ENCODE peak calls at places on chromosomes 16 and 17, in nine cellular contexts. One of them, this sample, is unnamed.

GRCh38 chr16:52863000-52863399 is 189.7 kb downstream of the CHD9NB start:
- DNase-seq in head of caudate nucleus: no peak
- DNase-seq in BE2C: no peak
- DNase-seq in activated T-helper 2 cell treated with anti-CD3 and anti-CD28 coated beads, Interferon-gamma antibody, Interleukin-2, Interleukin-4, amounts not matched to agents 10 μg/mL and 5 μg/mL and 100 μg/mL, durations not matched to agents 14 hours and 24 hours and 36 hours: no peak
- DNase-seq in cardiac fibroblast: no peak
- DNase-seq in NCI-H460: no peak
- DNase-seq in effector CD4-positive, alpha-beta T cell: no peak
- DNase-seq in esophagus squamous epithelium: no peak
- DNase-seq in suprapubic skin: no peak
- DNase-seq in this sample: no peak

GRCh38 chr17:55190748-55191147 is 74.0 kb upstream of the HLF start:
- DNase-seq in cardiac fibroblast: no peak
- DNase-seq in head of caudate nucleus: no peak
- DNase-seq in suprapubic skin: no peak
- DNase-seq in BE2C: no peak
- DNase-seq in activated T-helper 2 cell treated with anti-CD3 and anti-CD28 coated beads, Interferon-gamma antibody, Interleukin-2, Interleukin-4, amounts not matched to agents 10 μg/mL and 5 μg/mL and 100 μg/mL, durations not matched to agents 14 hours and 24 hours and 36 hours: no peak
- DNase-seq in NCI-H460: no peak
- DNase-seq in esophagus squamous epithelium: no peak
- DNase-seq in effector CD4-positive, alpha-beta T cell: no peak
- DNase-seq in this sample: no peak

GRCh38 chr17:28896884-28897768 is at the start of gene FLOT2:
- DNase-seq in esophagus squamous epithelium: no peak
- DNase-seq in suprapubic skin: peak
- DNase-seq in NCI-H460: peak
- DNase-seq in effector CD4-positive, alpha-beta T cell: peak
- DNase-seq in BE2C: peak
- DNase-seq in head of caudate nucleus: peak
- DNase-seq in cardiac fibroblast: peak
- DNase-seq in activated T-helper 2 cell treated with anti-CD3 and anti-CD28 coated beads, Interferon-gamma antibody, Interleukin-2, Interleukin-4, amounts not matched to agents 10 μg/mL and 5 μg/mL and 100 μg/mL, durations not matched to agents 14 hours and 24 hours and 36 hours: peak
- DNase-seq in this sample: peak

GRCh38 chr17:75976175-75976848 is 2.7 kb downstream of the ACOX1 start:
- DNase-seq in cardiac fibroblast: no peak
- DNase-seq in effector CD4-positive, alpha-beta T cell: no peak
- DNase-seq in suprapubic skin: no peak
- DNase-seq in activated T-helper 2 cell treated with anti-CD3 and anti-CD28 coated beads, Interferon-gamma antibody, Interleukin-2, Interleukin-4, amounts not matched to agents 10 μg/mL and 5 μg/mL and 100 μg/mL, durations not matched to agents 14 hours and 24 hours and 36 hours: no peak
- DNase-seq in BE2C: no peak
- DNase-seq in NCI-H460: no peak
- DNase-seq in esophagus squamous epithelium: no peak
- DNase-seq in head of caudate nucleus: no peak
- DNase-seq in this sample: no peak

GRCh38 chr16:2689968-2690830 is 7.9 kb downstream of the KCTD5 start:
- DNase-seq in esophagus squamous epithelium: no peak
- DNase-seq in effector CD4-positive, alpha-beta T cell: no peak
- DNase-seq in suprapubic skin: no peak
- DNase-seq in BE2C: no peak
- DNase-seq in activated T-helper 2 cell treated with anti-CD3 and anti-CD28 coated beads, Interferon-gamma antibody, Interleukin-2, Interleukin-4, amounts not matched to agents 10 μg/mL and 5 μg/mL and 100 μg/mL, durations not matched to agents 14 hours and 24 hours and 36 hours: no peak
- DNase-seq in NCI-H460: no peak
- DNase-seq in cardiac fibroblast: no peak
- DNase-seq in head of caudate nucleus: no peak
- DNase-seq in this sample: peak

GRCh38 chr17:49404371-49404770 is 10.3 kb downstream of the PHB1 start:
- DNase-seq in suprapubic skin: peak
- DNase-seq in BE2C: no peak
- DNase-seq in head of caudate nucleus: no peak
- DNase-seq in esophagus squamous epithelium: no peak
- DNase-seq in activated T-helper 2 cell treated with anti-CD3 and anti-CD28 coated beads, Interferon-gamma antibody, Interleukin-2, Interleukin-4, amounts not matched to agents 10 μg/mL and 5 μg/mL and 100 μg/mL, durations not matched to agents 14 hours and 24 hours and 36 hours: no peak
- DNase-seq in cardiac fibroblast: no peak
- DNase-seq in NCI-H460: no peak
- DNase-seq in effector CD4-positive, alpha-beta T cell: no peak
- DNase-seq in this sample: no peak

GRCh38 chr17:10513284-10514067 is 4.9 kb downstream of the MYH1 start:
- DNase-seq in cardiac fibroblast: peak
- DNase-seq in NCI-H460: no peak
- DNase-seq in activated T-helper 2 cell treated with anti-CD3 and anti-CD28 coated beads, Interferon-gamma antibody, Interleukin-2, Interleukin-4, amounts not matched to agents 10 μg/mL and 5 μg/mL and 100 μg/mL, durations not matched to agents 14 hours and 24 hours and 36 hours: no peak
- DNase-seq in BE2C: no peak
- DNase-seq in effector CD4-positive, alpha-beta T cell: no peak
- DNase-seq in suprapubic skin: no peak
- DNase-seq in head of caudate nucleus: no peak
- DNase-seq in esophagus squamous epithelium: no peak
- DNase-seq in this sample: no peak

GRCh38 chr16:84535408-84535807 is 30.9 kb upstream of the MEAK7 start:
- DNase-seq in esophagus squamous epithelium: no peak
- DNase-seq in NCI-H460: no peak
- DNase-seq in effector CD4-positive, alpha-beta T cell: no peak
- DNase-seq in head of caudate nucleus: no peak
- DNase-seq in suprapubic skin: no peak
- DNase-seq in BE2C: no peak
- DNase-seq in activated T-helper 2 cell treated with anti-CD3 and anti-CD28 coated beads, Interferon-gamma antibody, Interleukin-2, Interleukin-4, amounts not matched to agents 10 μg/mL and 5 μg/mL and 100 μg/mL, durations not matched to agents 14 hours and 24 hours and 36 hours: no peak
- DNase-seq in cardiac fibroblast: no peak
- DNase-seq in this sample: no peak

GRCh38 chr17:3982541-3983017 is 18.3 kb upstream of the ATP2A3 start:
- DNase-seq in effector CD4-positive, alpha-beta T cell: no peak
- DNase-seq in cardiac fibroblast: no peak
- DNase-seq in esophagus squamous epithelium: no peak
- DNase-seq in suprapubic skin: peak
- DNase-seq in head of caudate nucleus: no peak
- DNase-seq in BE2C: no peak
- DNase-seq in NCI-H460: no peak
- DNase-seq in activated T-helper 2 cell treated with anti-CD3 and anti-CD28 coated beads, Interferon-gamma antibody, Interleukin-2, Interleukin-4, amounts not matched to agents 10 μg/mL and 5 μg/mL and 100 μg/mL, durations not matched to agents 14 hours and 24 hours and 36 hours: no peak
- DNase-seq in this sample: peak

GRCh38 chr17:42405076-42405475 is 16.8 kb upstream of the STAT3 start:
- DNase-seq in activated T-helper 2 cell treated with anti-CD3 and anti-CD28 coated beads, Interferon-gamma antibody, Interleukin-2, Interleukin-4, amounts not matched to agents 10 μg/mL and 5 μg/mL and 100 μg/mL, durations not matched to agents 14 hours and 24 hours and 36 hours: no peak
- DNase-seq in BE2C: no peak
- DNase-seq in cardiac fibroblast: no peak
- DNase-seq in effector CD4-positive, alpha-beta T cell: no peak
- DNase-seq in esophagus squamous epithelium: no peak
- DNase-seq in NCI-H460: no peak
- DNase-seq in head of caudate nucleus: no peak
- DNase-seq in suprapubic skin: no peak
- DNase-seq in this sample: no peak